ENCODE peak calls at places on chromosome 2, in six cellular contexts. G is immature natural killer cell, H is HTR-8/SVneo, Z is transverse colon, A is AG08396, P is AG08395. F is an unnamed sample.

GRCh38 chr2:226977775-226978190 is 141.9 kb downstream of the RHBDD1 start:
- DNase-seq in A (peak), P (peak), Z (no peak), G (no peak), H (peak), F (no peak)

GRCh38 chr2:127586746-127587295 is 51.3 kb downstream of the MYO7B start:
- DNase-seq in Z (no peak), A (no peak), H (no peak), G (no peak), P (no peak), F (no peak)

GRCh38 chr2:191105082-191105481 is 45.7 kb downstream of the STAT4 start:
- DNase-seq in H (no peak), A (no peak), G (no peak), P (no peak), Z (no peak), F (no peak)

GRCh38 chr2:240934701-240935100 is 28.6 kb downstream of the CROCC2 start:
- DNase-seq in A (no peak), Z (peak), H (no peak), P (no peak), G (no peak), F (no peak)

GRCh38 chr2:32061973-32062861 is 1.1 kb upstream of the SPAST start:
- DNase-seq in Z (peak), G (peak), H (peak), A (peak), P (peak), F (no peak)

GRCh38 chr2:12915792-12916191 is 199.1 kb downstream of the TRIB2 start:
- DNase-seq in Z (no peak), H (no peak), P (peak), A (no peak), G (no peak), F (no peak)

GRCh38 chr2:67879586-67880290 is 183.1 kb downstream of the C1D start:
- DNase-seq in P (peak), Z (no peak), G (no peak), A (no peak), H (peak), F (no peak)

GRCh38 chr2:219997341-219997851 is 370.0 kb downstream of the SLC4A3 start:
- DNase-seq in G (no peak), P (no peak), Z (no peak), A (no peak), H (peak), F (no peak)

GRCh38 chr2:41937921-41938708 is 109.7 kb upstream of the PKDCC start:
- DNase-seq in H (no peak), A (no peak), Z (no peak), G (no peak), P (no peak), F (no peak)